ENCODE peak calls at places on chromosomes 13 and 19, in seven cellular contexts. H is MCF 10A, O is fibroblast of lung, W is adrenal gland, G is NCI-H1105, J is glutamatergic neuron, Z is T-helper 9 cell. L is an unnamed sample.
A peak's percentile ranks its signal among the peaks of the same experiment; 100 is the strongest.

GRCh38 chr19:1451916-1452801 is 2.2 kb downstream of the APC2 start:
- DNase-seq in H (no peak), O (no peak), W (no peak), G (no peak), J (peak; percentile 90), Z (no peak), L (no peak)

GRCh38 chr13:97191143-97191542 is 31.0 kb upstream of the MBNL2 start:
- DNase-seq in H (no peak), O (no peak), W (no peak), G (no peak), J (no peak), Z (no peak), L (no peak)

GRCh38 chr19:48735031-48735615 is 5.3 kb downstream of the RASIP1 start:
- DNase-seq in H (no peak), O (peak; percentile 38), W (no peak), G (peak; percentile 84), J (peak; percentile 88), Z (no peak), L (no peak)

GRCh38 chr19:48558018-48558684 is 6.2 kb downstream of the SULT2B1 start:
- DNase-seq in H (no peak), O (peak; percentile 66), W (peak; percentile 77), G (no peak), J (no peak), Z (no peak), L (peak; percentile 62)

GRCh38 chr19:12090807-12091206 is 26.3 kb downstream of the ZNF844 start:
- DNase-seq in H (no peak), O (peak; percentile 25), W (peak; percentile 69), G (peak; percentile 46), J (peak; percentile 82), Z (peak; percentile 34), L (peak; percentile 70)

GRCh38 chr19:46493236-46494114 is 2.2 kb downstream of the PNMA8B start:
- DNase-seq in H (no peak), O (no peak), W (peak; percentile 67), G (no peak), J (no peak), Z (no peak), L (peak; percentile 11)

GRCh38 chr13:47455581-47455980 is 545.5 kb downstream of the SUCLA2 start:
- DNase-seq in H (peak; percentile 33), O (no peak), W (no peak), G (no peak), J (no peak), Z (no peak), L (peak; percentile 20)

GRCh38 chr13:45786293-45786920 is 65.1 kb downstream of the SIAH3 start:
- DNase-seq in H (no peak), O (no peak), W (no peak), G (peak; percentile 36), J (no peak), Z (no peak), L (no peak)

GRCh38 chr13:33544308-33544707 is 258.8 kb upstream of the STARD13 start:
- DNase-seq in H (no peak), O (no peak), W (no peak), G (no peak), J (no peak), Z (no peak), L (no peak)

GRCh38 chr13:73608157-73608516 is 526.1 kb downstream of the KLF12 start:
- DNase-seq in H (no peak), O (no peak), W (no peak), G (peak; percentile 53), J (no peak), Z (no peak), L (no peak)

L was measured in fibroblast of the aortic adventitia.